ENCODE peak calls at places on chromosomes 12 and 14, in seven cellular contexts. U is H54; L is effector memory CD8-positive, alpha-beta T cell; W is mammary epithelial cell; M is SW480; Y is GM19239; K is nucleus accumbens. V is an unnamed sample.

GRCh38 chr14:74429221-74429691 is 3.2 kb upstream of the SYNDIG1L start:
- DNase-seq in U (no peak), L (no peak), W (no peak), M (no peak), Y (no peak), K (no peak), V (no peak)

GRCh38 chr12:49525942-49526341 is 12.9 kb upstream of the KCNH3 start:
- DNase-seq in U (no peak), L (no peak), W (no peak), M (no peak), Y (no peak), K (no peak), V (no peak)

GRCh38 chr12:120060196-120060595 is 56.4 kb downstream of the RAB35 start:
- DNase-seq in U (no peak), L (no peak), W (peak; percentile 28), M (no peak), Y (no peak), K (no peak), V (no peak)

GRCh38 chr12:95083938-95084337 is 10.5 kb upstream of the NR2C1 start:
- DNase-seq in U (peak; percentile 10), L (no peak), W (no peak), M (no peak), Y (no peak), K (no peak), V (peak; percentile 37)

GRCh38 chr12:75526655-75527511 is 15.5 kb upstream of the KRR1 start:
- DNase-seq in U (peak; percentile 5), L (no peak), W (peak; percentile 34), M (peak; percentile 79), Y (peak; percentile 25), K (no peak), V (peak; percentile 58)

GRCh38 chr14:76872796-76873432 is 46.7 kb downstream of the LRRC74A start:
- DNase-seq in U (peak; percentile 45), L (peak; percentile 66), W (peak; percentile 11), M (peak; percentile 52), Y (peak; percentile 69), K (peak; percentile 10), V (peak; percentile 74)

GRCh38 chr14:51439896-51440295 is 199.8 kb downstream of the TMX1 start:
- DNase-seq in U (no peak), L (no peak), W (no peak), M (no peak), Y (no peak), K (no peak), V (no peak)

GRCh38 chr12:32025906-32026305 is 66.7 kb downstream of the RESF1 start:
- DNase-seq in U (no peak), L (peak; percentile 4), W (no peak), M (no peak), Y (peak; percentile 7), K (no peak), V (no peak)

GRCh38 chr12:46144433-46144832 is 124.4 kb downstream of the SLC38A1 start:
- DNase-seq in U (no peak), L (no peak), W (no peak), M (no peak), Y (no peak), K (no peak), V (no peak)

GRCh38 chr12:85627584-85627983 is 208.6 kb downstream of the RASSF9 start:
- DNase-seq in U (peak; percentile 2), L (no peak), W (peak; percentile 79), M (no peak), Y (no peak), K (no peak), V (peak; percentile 14)

GRCh38 chr14:69501362-69501964 is 16.9 kb downstream of the PLEKHD1 start:
- DNase-seq in U (no peak), L (no peak), W (no peak), M (no peak), Y (no peak), K (peak; percentile 17), V (no peak)

GRCh38 chr14:71250791-71251190 is 343.5 kb downstream of the PCNX1 start:
- DNase-seq in U (no peak), L (no peak), W (no peak), M (no peak), Y (no peak), K (no peak), V (no peak)

GRCh38 chr14:54223978-54224377 is 172.8 kb upstream of the CDKN3 start:
- DNase-seq in U (no peak), L (no peak), W (no peak), M (no peak), Y (no peak), K (no peak), V (no peak)

GRCh38 chr14:65470404-65470880 is 57.9 kb downstream of the FUT8 start:
- DNase-seq in U (no peak), L (no peak), W (no peak), M (no peak), Y (no peak), K (no peak), V (no peak)

GRCh38 chr14:73712540-73713141 is 1.5 kb downstream of the PNMA1 start:
- DNase-seq in U (no peak), L (no peak), W (peak; percentile 22), M (no peak), Y (no peak), K (no peak), V (peak; percentile 12)